ENCODE peak calls at places on chromosomes 16 and 17, in four cellular contexts. One of them, this sample, is unnamed.

GRCh38 chr17:47087093-47087492 is 102.0 kb downstream of the CDC27 start:
- DNase-seq in HepG2: peak; percentile 28
- DNase-seq in HCT116: no peak
- DNase-seq in H1: no peak
- DNase-seq in this sample: no peak

GRCh38 chr17:63843387-63844292 is 1.2 kb upstream of the SMARCD2 start:
- DNase-seq in HepG2: no peak
- DNase-seq in HCT116: peak; percentile 40
- DNase-seq in H1: no peak
- DNase-seq in this sample: peak; percentile 52

GRCh38 chr16:11085025-11085485 is 140.7 kb downstream of the CLEC16A start:
- DNase-seq in HepG2: no peak
- DNase-seq in HCT116: no peak
- DNase-seq in H1: no peak
- DNase-seq in this sample: no peak

GRCh38 chr17:36755586-36755985 is 154.2 kb downstream of the MRM1 start:
- DNase-seq in HepG2: peak; percentile 20
- DNase-seq in HCT116: peak; percentile 57
- DNase-seq in H1: peak; percentile 41
- DNase-seq in this sample: peak; percentile 70

GRCh38 chr16:8920676-8921625 is 38.8 kb downstream of the LITAFD start:
- DNase-seq in HepG2: no peak
- DNase-seq in HCT116: no peak
- DNase-seq in H1: no peak
- DNase-seq in this sample: no peak

GRCh38 chr17:1951920-1952319 is 73.2 kb downstream of the RTN4RL1 start:
- DNase-seq in HepG2: no peak
- DNase-seq in HCT116: no peak
- DNase-seq in H1: no peak
- DNase-seq in this sample: peak; percentile 45

GRCh38 chr17:49434821-49435581 is 20.3 kb upstream of the PHB1 start:
- DNase-seq in HepG2: peak; percentile 74
- DNase-seq in HCT116: peak; percentile 74
- DNase-seq in H1: peak; percentile 38
- DNase-seq in this sample: peak; percentile 96

GRCh38 chr17:40795019-40795667 is 4.6 kb downstream of the KRT28 start:
- DNase-seq in HepG2: no peak
- DNase-seq in HCT116: no peak
- DNase-seq in H1: no peak
- DNase-seq in this sample: no peak

GRCh38 chr16:27480761-27481160 is 69.0 kb downstream of the GTF3C1 start:
- DNase-seq in HepG2: no peak
- DNase-seq in HCT116: no peak
- DNase-seq in H1: no peak
- DNase-seq in this sample: no peak

GRCh38 chr16:89599451-89599858 is 14.0 kb upstream of the DPEP1 start:
- DNase-seq in HepG2: peak; percentile 69
- DNase-seq in HCT116: peak; percentile 63
- DNase-seq in H1: peak; percentile 61
- DNase-seq in this sample: peak; percentile 75

GRCh38 chr16:48906076-48906475 is 296.1 kb upstream of the N4BP1 start:
- DNase-seq in HepG2: no peak
- DNase-seq in HCT116: no peak
- DNase-seq in H1: no peak
- DNase-seq in this sample: no peak

GRCh38 chr16:28157768-28158535 is 53.8 kb downstream of the XPO6 start:
- DNase-seq in HepG2: no peak
- DNase-seq in HCT116: no peak
- DNase-seq in H1: no peak
- DNase-seq in this sample: no peak

GRCh38 chr16:61730997-61731396 is 305.2 kb downstream of the CDH8 start:
- DNase-seq in HepG2: no peak
- DNase-seq in HCT116: no peak
- DNase-seq in H1: peak; percentile 9
- DNase-seq in this sample: no peak

GRCh38 chr16:77500286-77500598 is 65.4 kb upstream of the ADAMTS18 start:
- DNase-seq in HepG2: no peak
- DNase-seq in HCT116: no peak
- DNase-seq in H1: no peak
- DNase-seq in this sample: no peak

GRCh38 chr17:58412910-58413630 is 4.3 kb downstream of the RNF43 start:
- DNase-seq in HepG2: peak; percentile 84
- DNase-seq in HCT116: no peak
- DNase-seq in H1: no peak
- DNase-seq in this sample: peak; percentile 44

GRCh38 chr16:65572156-65572555 is 450.3 kb upstream of the CDH11 start:
- DNase-seq in HepG2: no peak
- DNase-seq in HCT116: no peak
- DNase-seq in H1: no peak
- DNase-seq in this sample: no peak

GRCh38 chr16:88681084-88681680 is 5.1 kb downstream of the SNAI3 start:
- DNase-seq in HepG2: peak; percentile 60
- DNase-seq in HCT116: no peak
- DNase-seq in H1: peak; percentile 39
- DNase-seq in this sample: peak; percentile 63

GRCh38 chr16:54178491-54178976 is 108.1 kb downstream of the IRX3 start:
- DNase-seq in HepG2: no peak
- DNase-seq in HCT116: no peak
- DNase-seq in H1: no peak
- DNase-seq in this sample: no peak

GRCh38 chr16:30533748-30534367 is 800 bp downstream of the ZNF747 start:
- DNase-seq in HepG2: no peak
- DNase-seq in HCT116: no peak
- DNase-seq in H1: no peak
- DNase-seq in this sample: no peak

GRCh38 chr16:74623214-74623842 is 16.4 kb upstream of the GLG1 start:
- DNase-seq in HepG2: peak; percentile 55
- DNase-seq in HCT116: no peak
- DNase-seq in H1: no peak
- DNase-seq in this sample: peak; percentile 39

GRCh38 chr17:82101767-82102679 is 4.0 kb upstream of the FASN start:
- DNase-seq in HepG2: peak; percentile 87
- DNase-seq in HCT116: no peak
- DNase-seq in H1: no peak
- DNase-seq in this sample: no peak

GRCh38 chr17:4604111-4604644 is 19.8 kb downstream of the SMTNL2 start:
- DNase-seq in HepG2: no peak
- DNase-seq in HCT116: no peak
- DNase-seq in H1: no peak
- DNase-seq in this sample: no peak

GRCh38 chr16:89377446-89377838 is 112.9 kb downstream of the ANKRD11 start:
- DNase-seq in HepG2: no peak
- DNase-seq in HCT116: no peak
- DNase-seq in H1: no peak
- DNase-seq in this sample: no peak

GRCh38 chr17:64457156-64457555 is 8.2 kb downstream of the MILR1 start:
- DNase-seq in HepG2: no peak
- DNase-seq in HCT116: no peak
- DNase-seq in H1: no peak
- DNase-seq in this sample: no peak

GRCh38 chr17:9772658-9773057 is 18.7 kb downstream of the DHRS7C start:
- DNase-seq in HepG2: no peak
- DNase-seq in HCT116: no peak
- DNase-seq in H1: no peak
- DNase-seq in this sample: no peak

DNA sequence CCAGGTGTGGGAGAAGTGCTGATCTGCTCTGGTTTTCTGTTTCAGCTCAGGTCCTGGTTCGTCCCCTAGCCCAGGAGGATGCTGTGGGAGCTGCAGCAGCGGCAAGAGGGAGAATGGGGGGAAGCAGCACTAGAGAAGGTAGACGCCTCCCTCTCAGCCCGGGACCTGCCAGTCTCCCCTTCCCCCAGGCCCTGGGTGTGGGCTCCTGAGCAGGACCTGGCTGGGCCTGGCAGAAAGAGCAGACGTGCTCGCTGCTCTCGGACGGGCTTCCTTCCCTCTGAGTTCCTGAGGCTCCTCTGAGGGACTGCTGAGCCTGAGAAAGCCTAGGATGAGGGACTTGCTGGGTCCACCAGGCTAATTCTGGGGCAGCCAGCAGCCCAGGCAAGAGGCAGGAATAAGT is 3.1 kb downstream of the PRCD start:
- DNase-seq in HepG2: no peak
- DNase-seq in HCT116: no peak
- DNase-seq in H1: no peak
- DNase-seq in this sample: no peak
- TF ChIP-seq RAD21 in HepG2: no peak
- TF ChIP-seq RAD21 in HCT116: no peak
- TF ChIP-seq RAD21 in H1: no peak
- TF ChIP-seq RAD21 in this sample: no peak

GRCh38 chr16:72542103-72542502 is 370.1 kb upstream of the PMFBP1 start:
- DNase-seq in HepG2: no peak
- DNase-seq in HCT116: no peak
- DNase-seq in H1: no peak
- DNase-seq in this sample: no peak

GRCh38 chr16:72537684-72538083 is 365.7 kb upstream of the PMFBP1 start:
- DNase-seq in HepG2: no peak
- DNase-seq in HCT116: no peak
- DNase-seq in H1: no peak
- DNase-seq in this sample: no peak

GRCh38 chr16:72532896-72533295 is 360.9 kb upstream of the PMFBP1 start:
- DNase-seq in HepG2: no peak
- DNase-seq in HCT116: no peak
- DNase-seq in H1: no peak
- DNase-seq in this sample: no peak

GRCh38 chr16:72536673-72537435 is 364.9 kb upstream of the PMFBP1 start:
- DNase-seq in HepG2: no peak
- DNase-seq in HCT116: no peak
- DNase-seq in H1: no peak
- DNase-seq in this sample: no peak
- TF ChIP-seq FOSL1 in HepG2: no peak
- TF ChIP-seq FOSL1 in HCT116: no peak
- TF ChIP-seq FOSL1 in H1: no peak
- TF ChIP-seq FOSL1 in this sample: no peak

DNA sequence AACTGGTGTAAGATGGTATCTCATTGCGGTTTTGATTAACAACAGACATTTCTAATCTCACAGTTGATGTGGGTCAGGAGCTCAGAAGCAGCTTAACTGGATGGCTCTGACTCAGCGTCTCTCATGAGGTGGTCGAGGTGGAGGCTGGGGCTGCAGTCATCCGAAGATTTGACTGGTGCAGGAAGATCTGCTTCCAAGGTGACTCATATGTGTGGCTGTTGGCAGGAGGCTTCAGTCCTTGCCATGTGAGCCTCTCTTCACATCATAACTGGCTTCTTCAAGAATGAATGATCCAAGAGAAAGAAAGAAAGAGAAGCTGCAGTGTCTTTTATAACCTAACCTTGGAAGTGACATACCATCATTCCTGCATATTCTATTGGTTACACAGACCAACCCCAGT is 376.1 kb downstream of the SEC14L1 start:
- DNase-seq in HepG2: no peak
- DNase-seq in HCT116: no peak
- DNase-seq in H1: no peak
- DNase-seq in this sample: no peak
- TF ChIP-seq RAD21 in HepG2: no peak
- TF ChIP-seq RAD21 in HCT116: no peak
- TF ChIP-seq RAD21 in H1: no peak
- TF ChIP-seq RAD21 in this sample: no peak

GRCh38 chr17:60534010-60534555 is 8.0 kb upstream of the APPBP2 start:
- DNase-seq in HepG2: no peak
- DNase-seq in HCT116: no peak
- DNase-seq in H1: no peak
- DNase-seq in this sample: no peak
- TF ChIP-seq FOSL1 in HepG2: no peak
- TF ChIP-seq FOSL1 in HCT116: no peak
- TF ChIP-seq FOSL1 in H1: no peak
- TF ChIP-seq FOSL1 in this sample: no peak

GRCh38 chr16:2809149-2809760 is 7.8 kb upstream of the PRSS21 start:
- DNase-seq in HepG2: no peak
- DNase-seq in HCT116: no peak
- DNase-seq in H1: no peak
- DNase-seq in this sample: no peak
- TF ChIP-seq RAD21 in HepG2: no peak
- TF ChIP-seq RAD21 in HCT116: no peak
- TF ChIP-seq RAD21 in H1: no peak
- TF ChIP-seq RAD21 in this sample: no peak

GRCh38 chr17:19247423-19247822 is 10.3 kb downstream of the EPN2 start:
- DNase-seq in HepG2: no peak
- DNase-seq in HCT116: no peak
- DNase-seq in H1: no peak
- DNase-seq in this sample: no peak

GRCh38 chr17:19249681-19250080 is 12.5 kb downstream of the EPN2 start:
- DNase-seq in HepG2: no peak
- DNase-seq in HCT116: no peak
- DNase-seq in H1: no peak
- DNase-seq in this sample: no peak

GRCh38 chr17:19248149-19248922 is 11.2 kb downstream of the EPN2 start:
- DNase-seq in HepG2: no peak
- DNase-seq in HCT116: no peak
- DNase-seq in H1: no peak
- DNase-seq in this sample: peak; percentile 59

GRCh38 chr17:19250421-19251141 is 13.4 kb downstream of the EPN2 start:
- DNase-seq in HepG2: no peak
- DNase-seq in HCT116: no peak
- DNase-seq in H1: no peak
- DNase-seq in this sample: no peak

GRCh38 chr17:19248923-19249574 is 11.9 kb downstream of the EPN2 start:
- DNase-seq in HepG2: no peak
- DNase-seq in HCT116: no peak
- DNase-seq in H1: no peak
- DNase-seq in this sample: peak; percentile 18
- TF ChIP-seq FOSL1 in HepG2: no peak
- TF ChIP-seq FOSL1 in HCT116: no peak
- TF ChIP-seq FOSL1 in H1: no peak
- TF ChIP-seq FOSL1 in this sample: no peak